ENCODE peak calls at places on chromosomes 11 and 22, in four cellular contexts. M is HepG2, J is K562, E is GM12878. Z is an unnamed sample.

GRCh38 chr11:74677131-74677530 is 54.1 kb downstream of the CHRDL2 start:
- DNase-seq in J (no peak), E (no peak), M (no peak), Z (no peak)

GRCh38 chr11:17760102-17761029 is 25.8 kb downstream of the KCNC1 start:
- DNase-seq in M (peak), J (peak), E (peak), Z (peak)

GRCh38 chr11:66568124-66568916 is at the start of gene CTSF:
- DNase-seq in E (no peak), J (peak), M (no peak), Z (no peak)

GRCh38 chr11:14422052-14422813 is 63.2 kb upstream of the RRAS2 start:
- DNase-seq in E (no peak), J (peak), M (peak), Z (peak)

GRCh38 chr11:61059260-61059752 is 43.0 kb upstream of the CD5 start:
- DNase-seq in E (no peak), M (no peak), J (no peak), Z (no peak)

GRCh38 chr11:58567889-58568512 is 7.7 kb downstream of the LPXN start:
- DNase-seq in E (no peak), J (peak), M (peak), Z (peak)

GRCh38 chr11:68271023-68271780 is 571 bp downstream of the C11orf24 start:
- DNase-seq in E (no peak), M (peak), J (peak), Z (no peak)

GRCh38 chr11:74756571-74756970 is 7.9 kb downstream of the RNF169 start:
- DNase-seq in M (peak), J (no peak), E (no peak), Z (no peak)

GRCh38 chr11:118619444-118620205 is 12.2 kb downstream of the PHLDB1 start:
- DNase-seq in E (no peak), J (no peak), M (no peak), Z (no peak)

GRCh38 chr11:67262731-67263675 is 3.3 kb upstream of the GRK2 start:
- DNase-seq in J (peak), M (peak), E (no peak), Z (peak)

GRCh38 chr22:39664485-39665200 is 94.1 kb downstream of the CACNA1I start:
- DNase-seq in J (peak), E (no peak), M (no peak), Z (peak)

GRCh38 chr11:128548655-128549255 is 38.6 kb downstream of the ETS1 start:
- DNase-seq in M (no peak), E (no peak), J (no peak), Z (no peak)

GRCh38 chr11:129391864-129392263 is 16.2 kb downstream of the BARX2 start:
- DNase-seq in J (no peak), E (no peak), M (no peak), Z (no peak)

GRCh38 chr22:35553341-35553740 is 12.7 kb downstream of the RASD2 start:
- DNase-seq in J (no peak), M (no peak), E (no peak), Z (no peak)
- H3K9ac ChIP-seq in J (no peak), M (no peak), E (no peak), Z (no peak)

GRCh38 chr11:95392644-95393043 is 161.6 kb upstream of the SESN3 start:
- DNase-seq in M (no peak), E (no peak), J (no peak), Z (no peak)

GRCh38 chr11:95385577-95385976 is 154.6 kb upstream of the SESN3 start:
- DNase-seq in E (no peak), M (no peak), J (no peak), Z (no peak)

GRCh38 chr11:95388086-95388485 is 157.1 kb upstream of the SESN3 start:
- DNase-seq in E (no peak), J (no peak), M (no peak), Z (no peak)

GRCh38 chr11:95387319-95387718 is 156.3 kb upstream of the SESN3 start:
- DNase-seq in E (no peak), M (no peak), J (no peak), Z (no peak)

GRCh38 chr11:95389427-95389826 is 158.4 kb upstream of the SESN3 start:
- DNase-seq in M (no peak), J (no peak), E (no peak), Z (no peak)
- TF ChIP-seq CTCF in M (no peak), J (no peak), E (no peak), Z (no peak)

GRCh38 chr11:12026331-12027211 is 18.1 kb upstream of the DKK3 start:
- DNase-seq in J (no peak), M (no peak), E (peak), Z (no peak)
- TF ChIP-seq CREB1 in J (no peak), M (no peak), E (no peak), Z (no peak)

GRCh38 chr11:6843670-6844069 is 1.8 kb upstream of the OR10A5 start:
- DNase-seq in J (no peak), E (no peak), M (no peak), Z (no peak)
- H3K9ac ChIP-seq in J (no peak), E (no peak), M (no peak), Z (no peak)

GRCh38 chr11:112558691-112559090 is 298.0 kb upstream of the PLET1 start:
- DNase-seq in M (no peak), E (no peak), J (no peak), Z (no peak)

GRCh38 chr11:112553340-112553739 is 292.7 kb upstream of the PLET1 start:
- DNase-seq in J (no peak), M (no peak), E (no peak), Z (no peak)

GRCh38 chr11:112554586-112554985 is 293.9 kb upstream of the PLET1 start:
- DNase-seq in J (no peak), M (no peak), E (no peak), Z (no peak)

DNA sequence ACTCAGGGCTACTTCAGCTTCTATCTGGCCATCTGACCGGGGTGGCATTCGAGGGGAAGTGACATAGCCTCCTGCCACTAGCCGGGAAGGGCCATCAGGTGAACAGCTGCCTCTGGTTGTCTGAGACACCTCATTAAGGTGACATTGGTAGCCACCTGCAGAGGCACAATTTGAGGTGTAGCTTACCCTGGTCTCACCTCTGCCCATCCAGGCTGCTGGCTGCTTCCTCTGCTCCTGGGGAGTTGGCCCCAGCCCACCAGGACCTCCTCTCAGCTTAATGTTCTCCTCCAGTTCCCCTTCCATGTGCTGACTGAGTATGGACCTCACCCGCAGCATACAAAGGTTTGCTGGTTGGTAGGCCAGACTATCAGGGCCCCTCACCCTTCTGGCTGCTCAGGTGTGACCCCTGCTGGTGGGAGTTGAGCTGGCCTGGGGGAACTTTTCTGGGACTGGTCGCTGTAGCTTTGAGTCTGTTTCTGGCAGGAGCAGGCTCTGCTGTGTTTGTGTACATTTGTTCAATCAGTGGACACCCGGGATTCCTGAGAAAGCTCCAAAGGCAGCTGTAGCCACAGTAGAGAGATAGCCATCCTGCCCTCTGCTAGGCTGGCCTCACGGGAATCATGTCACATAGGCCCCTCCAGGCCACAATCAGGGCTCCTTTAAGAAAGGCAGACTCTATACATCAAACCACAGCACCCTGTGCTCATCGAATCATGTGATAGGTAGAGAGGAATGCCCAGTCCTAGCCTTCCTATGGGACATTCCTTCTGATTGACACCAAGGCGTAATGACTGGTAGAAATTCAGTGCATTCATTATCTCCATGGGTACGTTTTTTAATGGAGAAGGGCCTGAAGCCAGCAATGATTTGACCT is 295.1 kb upstream of the PLET1 start:
- DNase-seq in J (peak), E (no peak), M (peak), Z (peak)
- TF ChIP-seq CTCF in J (peak), E (peak), M (peak), Z (peak)

DNA sequence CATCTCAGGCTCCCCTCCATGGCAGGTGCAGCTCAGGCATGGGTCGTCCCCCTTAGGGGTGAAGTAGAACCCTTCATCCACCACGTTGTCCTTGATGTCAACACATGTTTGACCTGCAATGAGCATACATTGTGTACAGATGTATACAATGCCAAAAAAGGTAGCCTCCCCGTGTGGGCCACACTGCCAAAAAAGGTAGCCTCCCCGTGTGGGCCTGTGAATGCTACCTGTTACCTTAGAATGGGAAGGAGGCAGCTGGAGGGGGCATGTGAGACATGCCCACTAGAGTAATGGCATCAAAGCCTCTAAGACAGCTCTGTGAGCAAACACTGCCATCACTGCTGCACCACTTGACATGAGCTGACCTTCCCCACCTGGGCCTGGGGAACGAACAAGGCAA is 73.7 kb downstream of the DGCR2 start:
- DNase-seq in E (no peak), M (no peak), J (no peak), Z (no peak)
- TF ChIP-seq CREB1 in E (no peak), M (no peak), J (no peak), Z (no peak)

GRCh38 chr11:114344494-114344893 is 48.3 kb downstream of the NNMT start:
- DNase-seq in J (no peak), E (no peak), M (no peak), Z (no peak)

GRCh38 chr11:114345575-114346222 is 49.5 kb downstream of the NNMT start:
- DNase-seq in J (no peak), E (no peak), M (no peak), Z (no peak)

GRCh38 chr11:114343493-114343892 is 47.3 kb downstream of the NNMT start:
- DNase-seq in E (no peak), J (no peak), M (no peak), Z (no peak)

GRCh38 chr11:114348200-114349191 is 51.8 kb downstream of the C11orf71 start:
- DNase-seq in M (peak), E (no peak), J (peak), Z (peak)

DNA sequence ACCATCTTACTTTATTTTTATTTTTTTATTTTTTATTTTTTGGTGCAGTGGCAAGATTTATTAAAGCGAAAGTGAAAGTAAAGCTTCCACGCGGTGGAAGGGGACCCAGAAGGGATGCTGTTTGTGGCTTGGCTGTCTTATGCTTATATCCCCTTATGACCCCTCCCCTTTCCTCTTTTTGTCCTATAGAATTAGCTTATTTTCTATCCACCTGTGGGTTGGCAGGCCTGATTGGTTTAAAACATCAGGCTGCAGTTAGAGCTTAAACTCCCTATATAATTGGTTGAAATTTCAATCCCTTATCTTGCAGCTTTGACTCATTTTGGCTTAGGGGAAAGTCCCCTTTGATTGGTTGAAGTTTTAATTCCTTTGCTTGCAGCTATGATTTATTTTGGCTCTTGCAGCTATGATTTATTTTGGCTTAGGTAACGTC is 50.5 kb downstream of the NNMT start:
- DNase-seq in J (no peak), M (no peak), E (no peak), Z (no peak)
- H3K9ac ChIP-seq in J (no peak), M (no peak), E (no peak), Z (no peak)

GRCh38 chr11:46346886-46347636 is at the start of gene DGKZ:
- DNase-seq in J (peak), E (no peak), M (peak), Z (peak)
- TF ChIP-seq CTCF in J (peak), E (peak), M (peak), Z (peak)

GRCh38 chr22:23219317-23219716 is 39.0 kb downstream of the BCR start:
- DNase-seq in J (no peak), E (no peak), M (no peak), Z (no peak)
- TF ChIP-seq CREB1 in J (no peak), E (no peak), M (no peak), Z (no peak)

Z was measured in H1.